ENCODE peak calls at places on chromosome 14, in ten cellular contexts. C, I, M, S, Y, O, V, Q, F and G are unnamed samples.

GRCh38 chr14:58919262-58919661 is 269.2 kb upstream of the DAAM1 start:
- DNase-seq in V (no peak), F (no peak), Q (no peak), O (no peak), S (peak), C (no peak), I (no peak), M (no peak), Y (no peak), G (no peak)

GRCh38 chr14:51529731-51530130 is 122.0 kb upstream of the FRMD6 start:
- DNase-seq in S (no peak), V (no peak), Y (no peak), F (no peak), C (no peak), M (no peak), O (no peak), Q (no peak), I (no peak), G (no peak)

GRCh38 chr14:91113829-91114078 is at the start of gene DGLUCY:
- DNase-seq in F (no peak), O (peak), S (peak), V (peak), C (peak), Y (peak), M (peak), Q (peak), I (peak), G (peak)

GRCh38 chr14:30993071-30993470 is 32.4 kb upstream of the AP4S1 start:
- DNase-seq in Q (no peak), F (no peak), V (no peak), M (no peak), O (no peak), C (no peak), I (no peak), S (no peak), Y (no peak), G (no peak)

GRCh38 chr14:91125271-91125661 is 11.4 kb downstream of the DGLUCY start:
- DNase-seq in Q (peak), V (peak), C (no peak), M (no peak), Y (no peak), I (no peak), O (no peak), S (no peak), F (no peak), G (no peak)

GRCh38 chr14:99744199-99744872 is 48.9 kb upstream of the EML1 start:
- DNase-seq in F (no peak), C (no peak), Q (no peak), V (no peak), Y (no peak), I (no peak), M (no peak), O (no peak), S (peak), G (no peak)

GRCh38 chr14:32470161-32470705 is 141.1 kb downstream of the AKAP6 start:
- DNase-seq in Q (no peak), F (no peak), O (no peak), C (no peak), V (no peak), Y (no peak), M (no peak), I (no peak), S (peak), G (no peak)

GRCh38 chr14:53890611-53891091 is 66.0 kb downstream of the BMP4 start:
- DNase-seq in Q (peak), F (no peak), S (peak), I (no peak), M (no peak), C (no peak), O (no peak), Y (no peak), V (no peak), G (no peak)

GRCh38 chr14:91376547-91377477 is 40.8 kb downstream of the CCDC88C start:
- DNase-seq in O (no peak), C (no peak), Q (no peak), V (no peak), Y (no peak), M (no peak), S (no peak), I (no peak), F (no peak), G (no peak)

GRCh38 chr14:40003773-40004172 is 571.5 kb upstream of the FBXO33 start:
- DNase-seq in M (no peak), Q (no peak), S (no peak), F (no peak), V (no peak), O (no peak), Y (no peak), I (no peak), C (no peak), G (no peak)

GRCh38 chr14:104885031-104885972 is 20.2 kb downstream of the CEP170B start:
- DNase-seq in V (no peak), C (no peak), Q (peak), S (no peak), Y (no peak), M (peak), I (no peak), F (no peak), O (no peak), G (no peak)

GRCh38 chr14:104931323-104931770 is 6.7 kb downstream of the PLD4 start:
- DNase-seq in C (no peak), V (no peak), Q (no peak), Y (no peak), F (no peak), M (peak), S (no peak), I (no peak), O (no peak), G (no peak)

GRCh38 chr14:58258156-58258555 is 13.5 kb downstream of the PSMA3 start:
- DNase-seq in C (no peak), V (no peak), Y (no peak), S (no peak), Q (no peak), M (no peak), O (no peak), F (no peak), I (no peak), G (no peak)

GRCh38 chr14:92578511-92578910 is 64.9 kb downstream of the RIN3 start:
- DNase-seq in Y (no peak), I (no peak), C (no peak), S (peak), M (no peak), V (no peak), Q (no peak), F (no peak), O (no peak), G (no peak)

GRCh38 chr14:65011559-65011958 is 24.9 kb downstream of the FNTB start:
- DNase-seq in Y (no peak), I (no peak), V (no peak), O (no peak), M (no peak), S (no peak), F (no peak), Q (no peak), C (no peak), G (peak)

GRCh38 chr14:95876769-95877490 is at the start of gene TUNAR:
- DNase-seq in Q (no peak), C (no peak), M (no peak), F (no peak), I (no peak), V (no peak), Y (no peak), O (peak), S (no peak), G (no peak)

GRCh38 chr14:63644741-63645140 is 3.1 kb upstream of the WDR89 start:
- DNase-seq in C (no peak), S (no peak), F (no peak), V (no peak), M (no peak), Y (no peak), Q (no peak), I (no peak), O (no peak), G (no peak)

GRCh38 chr14:23357261-23357660 is 4.6 kb upstream of the SLC22A17 start:
- DNase-seq in Q (no peak), Y (no peak), O (no peak), I (no peak), C (no peak), F (no peak), V (no peak), S (no peak), M (no peak), G (no peak)

GRCh38 chr14:99672506-99673327 is 11.4 kb upstream of the CYP46A1 start:
- DNase-seq in Y (no peak), F (no peak), C (no peak), S (no peak), M (no peak), I (no peak), Q (no peak), V (peak), O (no peak), G (no peak)

GRCh38 chr14:99793213-99794155 is at the start of gene EML1:
- DNase-seq in I (peak), Q (peak), M (peak), F (peak), V (peak), S (peak), O (peak), Y (peak), C (peak), G (peak)

GRCh38 chr14:73863209-73863608 is 11.6 kb downstream of the PTGR2 start:
- DNase-seq in C (no peak), Y (no peak), Q (no peak), F (no peak), S (no peak), I (no peak), M (no peak), V (no peak), O (no peak), G (no peak)

GRCh38 chr14:88521818-88522217 is 33.0 kb downstream of the PTPN21 start:
- DNase-seq in F (no peak), V (no peak), I (no peak), O (no peak), Q (no peak), Y (no peak), C (no peak), S (peak), M (no peak), G (no peak)

GRCh38 chr14:73457050-73457934 is 1.1 kb downstream of the NUMB start:
- DNase-seq in V (peak), O (no peak), S (peak), Q (peak), M (no peak), C (no peak), F (no peak), I (peak), Y (peak), G (peak)

GRCh38 chr14:92160619-92161018 is 38.9 kb downstream of the CPSF2 start:
- DNase-seq in C (no peak), S (peak), O (no peak), M (no peak), F (peak), I (peak), V (no peak), Q (no peak), Y (no peak), G (peak)

GRCh38 chr14:53929871-53930685 is 26.5 kb downstream of the BMP4 start:
- DNase-seq in C (peak), Q (no peak), O (no peak), V (peak), M (no peak), Y (peak), I (peak), S (no peak), F (no peak), G (no peak)

GRCh38 chr14:54643696-54644176 is 76.8 kb downstream of the SAMD4A start:
- DNase-seq in C (no peak), Q (no peak), I (no peak), M (no peak), Y (no peak), O (no peak), V (no peak), F (no peak), S (no peak), G (no peak)

GRCh38 chr14:61418749-61419148 is 97.4 kb downstream of the PRKCH start:
- DNase-seq in I (no peak), V (peak), S (no peak), M (no peak), Y (no peak), C (no peak), F (no peak), Q (no peak), O (no peak), G (no peak)
- TF ChIP-seq POLR2A in I (no peak), V (no peak), S (no peak), M (no peak), Y (no peak), C (no peak), F (no peak), Q (no peak), O (no peak), G (no peak)

DNA sequence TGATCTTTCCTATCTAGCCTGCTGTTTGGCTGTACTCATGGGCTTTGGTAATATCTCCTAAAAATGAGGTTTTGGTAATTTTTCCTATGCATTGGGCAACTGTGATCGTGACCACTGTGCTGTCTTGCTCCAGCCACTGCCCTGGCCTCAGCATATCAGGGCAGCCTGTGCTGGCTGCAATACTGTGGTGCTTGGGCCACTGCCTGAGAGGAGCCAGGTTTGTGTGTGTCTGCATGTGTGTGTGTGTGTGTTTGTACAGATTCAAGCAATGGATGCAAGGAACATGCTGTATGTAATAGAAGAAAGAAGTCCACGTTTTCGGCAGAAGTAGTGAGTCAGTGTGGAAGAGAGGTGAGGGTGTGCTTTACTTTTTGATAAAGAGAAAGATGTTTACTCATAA is 13.0 kb downstream of the ERG28 start:
- DNase-seq in Y (no peak), I (no peak), Q (no peak), F (peak), V (no peak), S (peak), O (no peak), C (no peak), M (no peak), G (peak)
- TF ChIP-seq POLR2A in Y (no peak), I (no peak), Q (no peak), F (no peak), V (no peak), S (no peak), O (no peak), C (no peak), M (no peak), G (peak)

GRCh38 chr14:90005441-90005840 is 49.7 kb downstream of the TDP1 start:
- DNase-seq in M (no peak), V (no peak), I (no peak), O (no peak), Q (no peak), Y (no peak), F (no peak), S (no peak), C (no peak), G (no peak)
- TF ChIP-seq POLR2A in M (no peak), V (no peak), I (no peak), O (no peak), Q (no peak), Y (no peak), F (no peak), S (no peak), C (no peak), G (no peak)

DNA sequence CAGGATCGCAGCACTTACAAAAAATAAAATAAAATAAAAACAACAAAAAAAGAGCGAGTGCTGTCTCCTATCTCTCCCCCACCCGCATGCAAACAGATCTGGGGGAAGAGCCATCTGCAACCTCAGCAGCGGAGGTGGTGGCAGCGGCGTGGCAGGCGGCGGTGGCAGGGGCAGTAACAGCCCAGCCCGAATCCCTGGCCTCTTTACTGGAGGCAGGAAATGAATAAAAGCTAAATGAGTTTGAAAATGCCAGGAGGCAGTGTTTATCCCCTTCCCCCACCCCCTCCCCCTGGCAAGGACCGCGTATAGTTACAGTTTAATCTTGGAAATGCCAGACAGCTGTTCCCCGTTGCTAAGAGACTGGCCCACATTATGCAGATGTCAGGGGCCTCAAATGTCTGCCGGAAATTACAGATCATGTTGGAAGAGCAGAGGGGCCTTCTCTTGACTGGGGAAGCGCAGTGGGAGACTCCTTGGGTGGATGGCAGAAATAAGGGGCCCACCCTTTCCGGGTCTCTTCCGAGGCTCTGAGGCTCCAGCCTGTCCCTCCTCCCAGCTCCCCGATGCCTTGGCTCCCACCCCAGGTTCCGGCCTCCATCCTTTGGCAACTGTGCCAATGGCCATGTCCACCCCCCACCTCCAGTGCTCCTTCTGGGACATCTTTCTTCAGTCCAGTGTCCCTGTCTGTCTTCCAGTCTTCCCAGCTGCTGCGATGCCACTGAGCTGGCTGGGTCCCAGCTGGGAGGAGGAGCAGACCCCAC is 93.8 kb downstream of the LRRC74A start:
- DNase-seq in O (no peak), C (peak), M (peak), S (peak), Y (no peak), V (no peak), I (peak), Q (peak), F (no peak), G (peak)
- TF ChIP-seq POLR2A in O (no peak), C (no peak), M (no peak), S (peak), Y (no peak), V (no peak), I (peak), Q (no peak), F (no peak), G (peak)

GRCh38 chr14:56805201-56805991 is 4.9 kb downstream of the OTX2 start:
- DNase-seq in F (no peak), Q (no peak), O (no peak), C (no peak), S (no peak), Y (no peak), M (no peak), I (no peak), V (no peak), G (no peak)
- TF ChIP-seq POLR2A in F (no peak), Q (no peak), O (no peak), C (no peak), S (no peak), Y (no peak), M (no peak), I (no peak), V (no peak), G (no peak)

GRCh38 chr14:102575479-102576428 is 16.7 kb upstream of the RCOR1 start:
- DNase-seq in Y (no peak), S (no peak), V (no peak), F (no peak), M (no peak), Q (no peak), O (no peak), I (no peak), C (no peak), G (no peak)
- TF ChIP-seq POLR2A in Y (no peak), S (no peak), V (no peak), F (no peak), M (no peak), Q (no peak), O (no peak), I (no peak), C (no peak), G (no peak)

DNA sequence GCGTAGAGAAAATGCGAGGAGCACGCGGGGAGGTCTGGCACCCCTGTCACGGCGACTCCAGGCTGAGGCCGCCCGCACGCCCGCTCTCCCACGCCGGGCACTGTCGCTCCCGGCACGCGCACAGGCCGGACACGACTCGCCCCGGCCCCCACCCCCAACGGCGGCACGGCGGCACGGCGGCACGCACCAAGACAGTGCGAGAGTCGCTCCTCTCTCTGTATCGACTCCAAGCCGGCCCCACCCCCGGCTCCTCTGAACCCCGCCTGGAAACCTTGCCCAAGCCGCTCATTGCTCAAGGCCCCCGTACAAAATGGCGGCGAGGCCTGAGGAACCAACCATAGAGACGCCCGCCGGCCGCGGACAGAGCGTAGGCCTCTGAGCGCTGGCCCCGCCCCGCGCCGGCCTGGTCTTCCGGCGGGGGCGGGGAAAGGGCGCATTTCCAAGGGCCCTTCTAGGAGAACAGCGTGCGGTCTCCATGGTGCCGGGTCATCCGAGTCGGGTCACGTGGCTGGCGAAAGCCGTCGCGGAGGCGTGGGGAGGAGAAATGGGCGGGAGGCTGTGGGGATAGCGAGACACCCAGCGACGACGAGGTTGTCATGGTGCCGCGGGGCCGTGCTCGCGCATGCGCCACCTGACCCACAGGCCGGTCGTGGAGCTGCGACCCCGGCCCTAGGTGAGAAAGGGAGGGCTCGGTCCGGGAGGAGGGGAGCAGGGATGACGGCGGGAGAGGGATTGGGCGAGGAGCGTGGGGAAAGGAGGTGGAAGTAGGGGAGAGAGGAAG is at the start of gene CIPC:
- DNase-seq in Q (peak), Y (peak), S (peak), V (peak), C (peak), M (peak), I (peak), F (peak), O (peak), G (peak)
- TF ChIP-seq POLR2A in Q (peak), Y (peak), S (peak), V (peak), C (peak), M (peak), I (peak), F (peak), O (peak), G (peak)